ENCODE peak calls at places on chromosome 9, in ten cellular contexts. W, E, M, Z, A, V, H, R, D and O are unnamed samples.

GRCh38 chr9:16809912-16810610 is 60.4 kb downstream of the BNC2 start:
- DNase-seq in D (peak; percentile 99), Z (no peak), M (no peak), R (no peak), H (no peak), W (no peak), E (no peak), V (no peak), A (no peak), O (no peak)

GRCh38 chr9:129287595-129288305 is 109.7 kb upstream of the IER5L start:
- DNase-seq in W (no peak), M (no peak), D (no peak), E (no peak), A (no peak), V (no peak), Z (no peak), R (no peak), H (no peak), O (no peak)

GRCh38 chr9:13278368-13279246 is 885 bp downstream of the MPDZ start:
- DNase-seq in W (peak; percentile 73), V (peak; percentile 73), H (no peak), M (peak; percentile 62), R (peak; percentile 35), A (no peak), D (peak; percentile 67), Z (no peak), E (peak; percentile 5), O (no peak)

GRCh38 chr9:2469681-2470141 is 151.9 kb upstream of the VLDLR start:
- DNase-seq in D (peak; percentile 41), H (peak; percentile 81), V (peak; percentile 65), M (no peak), A (no peak), R (peak; percentile 59), Z (no peak), E (no peak), W (peak; percentile 28), O (peak; percentile 5)

GRCh38 chr9:118829334-118829733 is 539.9 kb downstream of the BRINP1 start:
- DNase-seq in E (no peak), D (peak; percentile 66), H (no peak), Z (no peak), W (no peak), V (no peak), A (no peak), M (no peak), R (no peak), O (no peak)

GRCh38 chr9:88460583-88461332 is 72.5 kb downstream of the SPIN1 start:
- DNase-seq in V (no peak), A (no peak), H (no peak), Z (no peak), W (no peak), M (no peak), R (no peak), E (no peak), D (peak; percentile 30), O (no peak)

GRCh38 chr9:108551030-108551964 is 304.5 kb downstream of the ACTL7B start:
- DNase-seq in W (no peak), H (peak; percentile 50), R (no peak), E (no peak), Z (no peak), M (no peak), D (peak; percentile 8), V (no peak), A (no peak), O (no peak)

GRCh38 chr9:109113892-109114609 is 5.7 kb downstream of the TMEM245 start:
- DNase-seq in H (peak; percentile 38), A (no peak), D (no peak), M (no peak), R (no peak), E (no peak), Z (no peak), W (no peak), V (no peak), O (no peak)

GRCh38 chr9:126984969-126985368 is 70.4 kb downstream of the RALGPS1 start:
- DNase-seq in Z (no peak), E (no peak), R (no peak), A (no peak), V (no peak), W (no peak), D (no peak), M (no peak), H (no peak), O (peak; percentile 57)

GRCh38 chr9:130994135-130994534 is 14.8 kb upstream of the LAMC3 start:
- DNase-seq in W (no peak), V (no peak), A (no peak), Z (no peak), H (no peak), E (no peak), D (no peak), M (no peak), R (no peak), O (no peak)

GRCh38 chr9:120386390-120387131 is 193.4 kb downstream of the CDK5RAP2 start:
- DNase-seq in A (no peak), E (no peak), M (no peak), V (no peak), D (no peak), H (no peak), Z (no peak), R (no peak), W (no peak), O (peak; percentile 45)

GRCh38 chr9:12272471-12273072 is 420.6 kb upstream of the TYRP1 start:
- DNase-seq in W (no peak), M (no peak), E (no peak), A (no peak), V (no peak), R (no peak), D (no peak), Z (no peak), H (no peak), O (no peak)

GRCh38 chr9:69834591-69835184 is 14.1 kb downstream of the CFAP95 start:
- DNase-seq in A (no peak), M (no peak), V (no peak), Z (no peak), H (no peak), W (no peak), E (no peak), D (no peak), R (no peak), O (no peak)
- H3K36me3 ChIP-seq in A (no peaks in the 10 kb centered on the region), M (no peaks in the 10 kb centered on the region), V (no peaks in the 10 kb centered on the region), Z (no peaks in the 10 kb centered on the region), H (no peaks in the 10 kb centered on the region), W (no peaks in the 10 kb centered on the region), E (no peaks in the 10 kb centered on the region), D (no peaks in the 10 kb centered on the region), R (no peaks in the 10 kb centered on the region), O (no peaks in the 10 kb centered on the region)

GRCh38 chr9:38368731-38369130 is 23.8 kb upstream of the ALDH1B1 start:
- DNase-seq in Z (no peak), W (no peak), V (no peak), H (no peak), M (no peak), A (no peak), R (no peak), E (no peak), D (no peak), O (no peak)

GRCh38 chr9:38373679-38374078 is 18.8 kb upstream of the ALDH1B1 start:
- DNase-seq in E (no peak), Z (no peak), D (no peak), R (no peak), M (no peak), V (no peak), A (no peak), H (no peak), W (no peak), O (no peak)

GRCh38 chr9:38372685-38373619 is 19.6 kb upstream of the ALDH1B1 start:
- DNase-seq in Z (no peak), V (no peak), R (no peak), A (no peak), M (no peak), D (no peak), W (peak; percentile 64), H (no peak), E (no peak), O (no peak)

GRCh38 chr9:38370231-38370630 is 22.3 kb upstream of the ALDH1B1 start:
- DNase-seq in E (no peak), M (no peak), R (no peak), A (no peak), H (no peak), Z (no peak), D (no peak), W (no peak), V (no peak), O (no peak)

DNA sequence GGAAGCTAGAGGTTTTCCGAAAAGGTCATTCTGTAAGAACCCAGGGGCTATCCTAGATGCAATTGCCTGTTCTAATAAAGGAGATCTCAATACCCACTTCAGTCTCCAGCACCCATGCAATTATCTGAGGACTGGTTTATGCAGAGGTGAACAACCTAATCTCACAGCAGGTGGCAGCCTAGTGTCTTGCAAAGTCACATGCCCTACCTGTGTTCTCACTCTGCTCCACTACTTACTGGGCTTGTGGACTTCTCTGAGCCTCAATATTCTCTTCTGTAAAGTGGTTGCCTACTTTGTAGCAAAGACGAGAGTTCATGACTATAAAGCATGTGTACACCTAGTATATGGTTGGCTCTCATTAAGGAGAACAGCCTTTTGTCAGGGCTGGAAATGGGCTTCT is 21.0 kb upstream of the ALDH1B1 start:
- DNase-seq in M (peak; percentile 32), V (no peak), Z (peak; percentile 15), H (peak; percentile 69), W (peak; percentile 56), A (no peak), E (no peak), R (no peak), D (no peak), O (peak; percentile 62)
- H3K36me3 ChIP-seq in M (no peaks in the 10 kb centered on the region), V (no peaks in the 10 kb centered on the region), Z (no peaks in the 10 kb centered on the region), H (no peaks in the 10 kb centered on the region), W (no peaks in the 10 kb centered on the region), A (no peaks in the 10 kb centered on the region), E (no peaks in the 10 kb centered on the region), R (no peaks in the 10 kb centered on the region), D (no peaks in the 10 kb centered on the region), O (no peaks in the 10 kb centered on the region)

DNA sequence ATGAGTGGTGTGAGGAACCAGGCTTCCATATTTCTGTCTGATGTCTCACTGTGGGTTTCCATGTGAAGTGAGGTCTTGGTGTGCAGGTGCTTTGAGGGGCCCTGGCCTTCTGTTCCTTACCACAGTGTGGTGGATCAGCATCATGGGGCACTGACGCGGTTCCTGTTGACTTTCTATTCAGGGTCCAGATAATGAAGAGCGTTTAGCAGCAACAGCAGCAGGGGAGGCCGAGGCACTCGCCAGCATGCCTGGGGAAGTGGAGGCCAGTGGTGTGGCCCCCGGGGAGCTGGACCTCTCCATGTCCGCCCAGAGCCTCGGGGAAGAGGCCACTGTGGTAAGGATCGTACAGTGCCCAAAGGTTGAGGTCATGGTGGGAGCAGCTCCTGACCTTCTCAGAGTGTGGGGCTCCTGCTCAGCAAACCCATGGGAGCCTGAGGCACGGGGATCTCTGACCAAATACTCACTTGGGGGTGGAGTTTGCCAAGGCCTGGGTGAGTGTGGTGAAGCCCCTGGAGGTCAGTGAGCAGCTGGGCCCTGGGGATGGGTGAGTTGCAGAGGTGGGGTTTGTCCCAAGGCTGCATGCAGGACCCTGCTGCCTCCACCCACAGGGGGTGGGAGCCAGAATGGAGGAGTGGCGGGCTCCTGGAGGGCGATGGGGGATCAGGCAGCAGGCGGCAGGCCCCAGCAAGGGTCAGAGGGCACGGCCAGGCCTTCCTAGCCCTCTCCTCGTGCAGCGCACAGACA is 61.2 kb downstream of the COL15A1 start:
- DNase-seq in H (no peak), R (no peak), A (no peak), E (no peak), W (no peak), D (no peak), V (no peak), Z (no peak), M (no peak), O (no peak)
- H3K36me3 ChIP-seq in H (no peaks in the 10 kb centered on the region), R (no peaks in the 10 kb centered on the region), A (no peaks in the 10 kb centered on the region), E (peaks cover 10% of the 10 kb centered on the region), W (no peaks in the 10 kb centered on the region), D (no peaks in the 10 kb centered on the region), V (no peaks in the 10 kb centered on the region), Z (no peaks in the 10 kb centered on the region), M (no peaks in the 10 kb centered on the region), O (no peaks in the 10 kb centered on the region)

GRCh38 chr9:36876056-36876455 is 158.0 kb downstream of the PAX5 start:
- DNase-seq in D (no peak), E (no peak), W (no peak), M (no peak), A (no peak), R (no peak), H (no peak), V (no peak), Z (no peak), O (no peak)
- H3K36me3 ChIP-seq in D (no peaks in the 10 kb centered on the region), E (no peaks in the 10 kb centered on the region), W (no peaks in the 10 kb centered on the region), M (no peaks in the 10 kb centered on the region), A (peaks cover 18% of the 10 kb centered on the region), R (no peaks in the 10 kb centered on the region), H (peaks cover 24% of the 10 kb centered on the region), V (no peaks in the 10 kb centered on the region), Z (no peaks in the 10 kb centered on the region), O (no peaks in the 10 kb centered on the region)